ENCODE peak calls at places on chromosomes 16 and 17, in eight cellular contexts. T, V, Q, J, C, X, F and N are unnamed samples.
A peak's percentile ranks its signal among the peaks of the same experiment; 100 is the strongest.

GRCh38 chr16:57042157-57043111 is 49.9 kb upstream of the CPNE2 start:
- DNase-seq in V (peak; percentile 36), J (no peak), F (no peak), C (no peak), X (no peak), Q (peak; percentile 60), T (no peak), N (no peak)

GRCh38 chr16:23006380-23006779 is 142.9 kb downstream of the USP31 start:
- DNase-seq in T (no peak), V (no peak), J (no peak), F (no peak), C (no peak), Q (no peak), X (no peak), N (no peak)

GRCh38 chr17:68291836-68292688 is 767 bp downstream of the ARSG start:
- DNase-seq in X (peak; percentile 77), J (peak; percentile 69), V (peak; percentile 68), F (peak; percentile 79), C (peak; percentile 97), Q (peak; percentile 91), T (peak; percentile 79), N (peak; percentile 45)

GRCh38 chr16:47058295-47059086 is 85.0 kb upstream of the DNAJA2 start:
- DNase-seq in Q (no peak), V (no peak), J (no peak), F (no peak), X (no peak), T (peak; percentile 29), C (peak; percentile 42), N (no peak)

GRCh38 chr16:60655514-60656153 is 1380.6 kb downstream of the CDH8 start:
- DNase-seq in T (no peak), J (no peak), V (no peak), C (no peak), F (no peak), X (no peak), Q (no peak), N (no peak)

GRCh38 chr16:50238868-50239301 is 27.5 kb upstream of the ADCY7 start:
- DNase-seq in C (no peak), J (no peak), F (no peak), Q (no peak), X (no peak), V (no peak), T (no peak), N (no peak)

GRCh38 chr17:7440823-7441174 is 1.5 kb downstream of the FGF11 start:
- DNase-seq in F (peak; percentile 60), T (no peak), J (no peak), V (no peak), X (no peak), Q (no peak), C (no peak), N (peak; percentile 17)

GRCh38 chr16:69522732-69523404 is 42.9 kb upstream of the NFAT5 start:
- DNase-seq in T (peak; percentile 46), V (no peak), F (no peak), Q (no peak), J (peak; percentile 76), C (peak; percentile 1), X (no peak), N (no peak)

GRCh38 chr17:1648582-1649115 is 1.0 kb downstream of the RILP start:
- DNase-seq in X (peak; percentile 94), T (peak; percentile 91), C (peak; percentile 98), Q (peak; percentile 94), F (peak; percentile 95), V (peak; percentile 94), J (peak; percentile 97), N (peak; percentile 90)

GRCh38 chr16:57607676-57608461 is 20.6 kb upstream of the ADGRG1 start:
- DNase-seq in F (no peak), J (no peak), T (no peak), X (no peak), V (no peak), Q (no peak), C (no peak), N (no peak)

GRCh38 chr17:69743091-69743490 is 328.6 kb downstream of the MAP2K6 start:
- DNase-seq in J (no peak), T (no peak), V (peak; percentile 41), X (no peak), Q (no peak), C (no peak), F (no peak), N (no peak)

GRCh38 chr17:76601042-76601441 is 15.4 kb upstream of the ST6GALNAC2 start:
- DNase-seq in F (no peak), Q (no peak), X (no peak), V (no peak), J (no peak), C (peak; percentile 38), T (no peak), N (no peak)

GRCh38 chr17:58338454-58338841 is 9.9 kb upstream of the TSPOAP1 start:
- DNase-seq in T (no peak), F (no peak), C (peak; percentile 80), X (no peak), Q (no peak), J (no peak), V (no peak), N (no peak)

GRCh38 chr17:35559495-35559894 is 1.1 kb downstream of the SLFN14 start:
- DNase-seq in J (no peak), Q (no peak), F (no peak), C (no peak), V (no peak), X (no peak), T (no peak), N (no peak)

GRCh38 chr17:82808921-82809905 is 30.6 kb downstream of the ZNF750 start:
- DNase-seq in J (no peak), C (no peak), V (peak; percentile 16), T (no peak), X (no peak), Q (no peak), F (no peak), N (no peak)

GRCh38 chr17:83062818-83063671 is 16.4 kb upstream of the METRNL start:
- DNase-seq in X (no peak), F (no peak), Q (no peak), T (no peak), V (no peak), J (no peak), C (peak; percentile 74), N (no peak)

GRCh38 chr16:87463722-87464690 is 28.8 kb downstream of the ZCCHC14 start:
- DNase-seq in C (no peak), J (no peak), X (no peak), T (no peak), V (peak; percentile 89), F (no peak), Q (no peak), N (no peak)

GRCh38 chr17:40450175-40450574 is 6.9 kb downstream of the IGFBP4 start:
- DNase-seq in F (no peak), C (no peak), J (peak; percentile 87), V (peak; percentile 45), Q (peak; percentile 12), X (peak; percentile 37), T (peak; percentile 38), N (no peak)

GRCh38 chr16:49019826-49020401 is 261.7 kb downstream of the CBLN1 start:
- DNase-seq in F (no peak), J (no peak), X (peak; percentile 19), C (no peak), T (no peak), Q (no peak), V (no peak), N (no peak)

GRCh38 chr16:30335598-30336474 is 19.3 kb downstream of the CD2BP2 start:
- DNase-seq in C (peak; percentile 46), F (no peak), Q (no peak), X (no peak), T (peak; percentile 46), V (no peak), J (no peak), N (no peak)

GRCh38 chr16:57795431-57795878 is 6.8 kb downstream of the KIFC3 start:
- DNase-seq in V (peak; percentile 38), F (peak; percentile 41), X (peak; percentile 70), C (no peak), Q (no peak), T (peak; percentile 30), J (peak; percentile 89), N (peak; percentile 42)

GRCh38 chr16:87207509-87207908 is 109.7 kb downstream of the C16orf95 start:
- DNase-seq in X (peak; percentile 69), J (peak; percentile 53), Q (no peak), V (peak; percentile 81), F (no peak), C (no peak), T (no peak), N (no peak)

GRCh38 chr17:78324391-78325075 is 35.3 kb downstream of the SOCS3 start:
- DNase-seq in J (peak; percentile 66), V (peak; percentile 89), X (peak; percentile 50), C (peak; percentile 96), Q (no peak), F (peak; percentile 91), T (no peak), N (no peak)

GRCh38 chr16:66298006-66298405 is 68.5 kb upstream of the CDH5 start:
- DNase-seq in X (no peak), J (no peak), Q (no peak), F (no peak), T (no peak), C (peak; percentile 26), V (no peak), N (no peak)